ENCODE peak calls at places on chromosomes 12 and 14, in six cellular contexts. W, F, D, H, B and V are unnamed samples.

GRCh38 chr12:58064681-58065080 is 123.3 kb downstream of the ATP23 start:
- DNase-seq in W (no peak), F (no peak), D (no peak), H (no peak), B (no peak), V (no peak)

GRCh38 chr12:92506460-92506859 is 196.3 kb upstream of the PLEKHG7 start:
- DNase-seq in W (peak), F (no peak), D (no peak), H (no peak), B (no peak), V (peak)

GRCh38 chr12:119695034-119695433 is 27.1 kb downstream of the PRKAB1 start:
- DNase-seq in W (peak), F (no peak), D (no peak), H (no peak), B (no peak), V (no peak)

GRCh38 chr14:90924618-90925345 is 108.6 kb upstream of the TTC7B start:
- DNase-seq in W (peak), F (peak), D (no peak), H (no peak), B (no peak), V (no peak)

GRCh38 chr14:92564361-92565039 is 50.9 kb downstream of the RIN3 start:
- DNase-seq in W (no peak), F (no peak), D (no peak), H (no peak), B (no peak), V (no peak)

GRCh38 chr12:25977047-25977446 is 18.6 kb downstream of the RASSF8 start:
- DNase-seq in W (no peak), F (peak), D (no peak), H (no peak), B (no peak), V (peak)

GRCh38 chr14:95227279-95227860 is 70.0 kb upstream of the DICER1 start:
- DNase-seq in W (peak), F (no peak), D (no peak), H (peak), B (no peak), V (peak)

GRCh38 chr12:120103044-120103338 is 13.6 kb downstream of the RAB35 start:
- DNase-seq in W (no peak), F (no peak), D (no peak), H (no peak), B (no peak), V (no peak)

GRCh38 chr14:32022938-32023466 is 54.1 kb upstream of the ARHGAP5 start:
- DNase-seq in W (peak), F (no peak), D (no peak), H (no peak), B (no peak), V (no peak)

GRCh38 chr12:29320295-29321090 is 60.5 kb downstream of the ERGIC2 start:
- DNase-seq in W (peak), F (peak), D (no peak), H (no peak), B (no peak), V (no peak)

GRCh38 chr12:54993181-54993835 is 8.7 kb upstream of the TESPA1 start:
- DNase-seq in W (peak), F (peak), D (peak), H (peak), B (no peak), V (peak)

GRCh38 chr14:28609228-28609828 is 157.3 kb upstream of the FOXG1 start:
- DNase-seq in W (peak), F (peak), D (peak), H (peak), B (peak), V (peak)

GRCh38 chr12:130083746-130084145 is 78.5 kb upstream of the FZD10 start:
- DNase-seq in W (no peak), F (no peak), D (no peak), H (no peak), B (no peak), V (no peak)

GRCh38 chr12:105289114-105289904 is 41.2 kb upstream of the C12orf75 start:
- DNase-seq in W (no peak), F (no peak), D (no peak), H (no peak), B (no peak), V (no peak)

GRCh38 chr12:117214797-117215196 is 24.5 kb upstream of the FBXO21 start:
- DNase-seq in W (no peak), F (no peak), D (no peak), H (no peak), B (no peak), V (no peak)

GRCh38 chr14:93729993-93730392 is 58.3 kb downstream of the PRIMA1 start:
- DNase-seq in W (no peak), F (no peak), D (no peak), H (no peak), B (peak), V (no peak)

GRCh38 chr14:65360144-65360784 is 52.3 kb upstream of the FUT8 start:
- DNase-seq in W (no peak), F (peak), D (no peak), H (no peak), B (no peak), V (no peak)

GRCh38 chr12:57086951-57087688 is 1.8 kb upstream of the NAB2 start:
- DNase-seq in W (peak), F (peak), D (peak), H (no peak), B (peak), V (no peak)

GRCh38 chr14:61860294-61860918 is 98.2 kb downstream of the SNAPC1 start:
- DNase-seq in W (peak), F (peak), D (peak), H (peak), B (no peak), V (peak)

GRCh38 chr14:93538411-93538810 is 107.7 kb downstream of the UNC79 start:
- DNase-seq in W (no peak), F (peak), D (no peak), H (no peak), B (no peak), V (no peak)

GRCh38 chr12:112163471-112164325 is 38.3 kb downstream of the TRAFD1 start:
- DNase-seq in W (no peak), F (no peak), D (no peak), H (no peak), B (no peak), V (no peak)

GRCh38 chr12:115101518-115101917 is 417.5 kb upstream of the TBX3 start:
- DNase-seq in W (no peak), F (no peak), D (no peak), H (no peak), B (no peak), V (no peak)

GRCh38 chr14:89425931-89426330 is 8.9 kb upstream of the FOXN3 start:
- DNase-seq in W (peak), F (peak), D (peak), H (no peak), B (no peak), V (no peak)

GRCh38 chr14:101359221-101360044 is 201.9 kb upstream of the DIO3 start:
- DNase-seq in W (no peak), F (no peak), D (no peak), H (no peak), B (no peak), V (no peak)

GRCh38 chr14:68135566-68135965 is 316.0 kb downstream of the RAD51B start:
- DNase-seq in W (peak), F (peak), D (no peak), H (no peak), B (no peak), V (no peak)

GRCh38 chr12:124617615-124618014 is 50.2 kb upstream of the NCOR2 start:
- DNase-seq in W (no peak), F (no peak), D (no peak), H (peak), B (peak), V (peak)

GRCh38 chr12:120367252-120367923 is 1.6 kb downstream of the MSI1 start:
- DNase-seq in W (peak), F (no peak), D (no peak), H (peak), B (no peak), V (no peak)

GRCh38 chr14:64159588-64159987 is 134.6 kb downstream of the ESR2 start:
- DNase-seq in W (no peak), F (no peak), D (no peak), H (no peak), B (no peak), V (no peak)

GRCh38 chr14:50865677-50866076 is 6.2 kb upstream of the ABHD12B start:
- DNase-seq in W (no peak), F (peak), D (no peak), H (no peak), B (no peak), V (no peak)

GRCh38 chr12:124388679-124389536 is 94.0 kb downstream of the RFLNA start:
- DNase-seq in W (peak), F (peak), D (peak), H (peak), B (peak), V (peak)

GRCh38 chr12:49968431-49968830 is 4.3 kb upstream of the AQP6 start:
- DNase-seq in W (no peak), F (no peak), D (no peak), H (no peak), B (no peak), V (no peak)

GRCh38 chr12:89685363-89685972 is 23.2 kb downstream of the ATP2B1 start:
- DNase-seq in W (no peak), F (no peak), D (no peak), H (no peak), B (no peak), V (no peak)

GRCh38 chr12:119157528-119157927 is 21.2 kb upstream of the HSPB8 start:
- DNase-seq in W (no peak), F (no peak), D (no peak), H (no peak), B (no peak), V (peak)

GRCh38 chr14:52069617-52070431 is 965 bp upstream of the NID2 start:
- DNase-seq in W (peak), F (peak), D (peak), H (no peak), B (no peak), V (no peak)

GRCh38 chr12:10718279-10718821 is 4.8 kb downstream of the YBX3 start:
- DNase-seq in W (peak), F (peak), D (no peak), H (no peak), B (no peak), V (no peak)

GRCh38 chr12:69055706-69056105 is 122.7 kb upstream of the CPM start:
- DNase-seq in W (no peak), F (no peak), D (no peak), H (no peak), B (no peak), V (no peak)

GRCh38 chr12:123150804-123151678 is at the start of gene PITPNM2:
- DNase-seq in W (peak), F (peak), D (peak), H (no peak), B (no peak), V (peak)

GRCh38 chr14:74599201-74599809 is 12.7 kb downstream of the LTBP2 start:
- DNase-seq in W (peak), F (peak), D (no peak), H (no peak), B (no peak), V (no peak)